ENCODE peak calls at places on chromosomes 11 and 22, in ten cellular contexts. T is heart right ventricle; I is H9; Y is upper lobe of right lung; R is HepG2; B is CD8-positive, alpha-beta T cell; E is RWPE1; Q is transverse colon; P is tibial nerve; U is cardiac muscle cell. V is an unnamed sample.

GRCh38 chr22:25754527-25755202 is 12.7 kb downstream of the MYO18B start:
- DNase-seq in T (peak), I (no peak), Y (no peak), R (no peak), B (no peak), E (no peak), Q (peak), P (no peak), U (peak), V (no peak)

GRCh38 chr11:74820763-74821162 is 72.1 kb downstream of the RNF169 start:
- DNase-seq in T (no peak), I (no peak), Y (no peak), R (peak), B (no peak), E (peak), Q (no peak), P (no peak), U (no peak), V (no peak)

GRCh38 chr11:406796-407650 is 7.8 kb downstream of the SIGIRR start:
- DNase-seq in T (peak), I (peak), Y (peak), R (no peak), B (peak), E (peak), Q (peak), P (peak), U (peak), V (no peak)

GRCh38 chr11:96015911-96016565 is 92.1 kb upstream of the MTMR2 start:
- DNase-seq in T (no peak), I (peak), Y (no peak), R (peak), B (peak), E (no peak), Q (no peak), P (no peak), U (no peak), V (peak)

GRCh38 chr11:86218125-86219081 is 26.1 kb upstream of the EED start:
- DNase-seq in T (peak), I (peak), Y (peak), R (peak), B (peak), E (peak), Q (peak), P (peak), U (peak), V (peak)

GRCh38 chr22:37232140-37232998 is 11.7 kb downstream of the RAC2 start:
- DNase-seq in T (no peak), I (no peak), Y (no peak), R (no peak), B (peak), E (no peak), Q (peak), P (no peak), U (no peak), V (no peak)

GRCh38 chr22:17774928-17775675 is 833 bp upstream of the BID start:
- DNase-seq in T (no peak), I (no peak), Y (no peak), R (no peak), B (peak), E (no peak), Q (no peak), P (no peak), U (no peak), V (no peak)

GRCh38 chr11:9774591-9775392 is 110.9 kb downstream of the SWAP70 start:
- DNase-seq in T (no peak), I (no peak), Y (no peak), R (no peak), B (no peak), E (no peak), Q (no peak), P (no peak), U (no peak), V (no peak)

GRCh38 chr11:129191649-129192048 is 476 bp downstream of the ARHGAP32 start:
- DNase-seq in T (no peak), I (no peak), Y (no peak), R (no peak), B (no peak), E (peak), Q (no peak), P (no peak), U (no peak), V (no peak)

GRCh38 chr11:2725367-2726300 is 25.8 kb upstream of the KCNQ1OT1 start:
- DNase-seq in T (peak), I (no peak), Y (no peak), R (peak), B (no peak), E (no peak), Q (no peak), P (peak), U (no peak), V (peak)

GRCh38 chr22:17493384-17493981 is 69.8 kb upstream of the SLC25A18 start:
- DNase-seq in T (no peak), I (no peak), Y (no peak), R (no peak), B (no peak), E (no peak), Q (no peak), P (no peak), U (no peak), V (no peak)

GRCh38 chr22:17471901-17472566 is 91.3 kb upstream of the SLC25A18 start:
- DNase-seq in T (no peak), I (no peak), Y (no peak), R (no peak), B (no peak), E (no peak), Q (no peak), P (no peak), U (peak), V (no peak)

GRCh38 chr11:65558002-65558784 is at the start of gene LTBP3:
- DNase-seq in T (peak), I (peak), Y (peak), R (peak), B (peak), E (peak), Q (peak), P (peak), U (peak), V (no peak)

GRCh38 chr11:108218455-108218854 is 4.0 kb downstream of the NPAT start:
- DNase-seq in T (no peak), I (no peak), Y (no peak), R (no peak), B (no peak), E (no peak), Q (no peak), P (no peak), U (no peak), V (no peak)

GRCh38 chr11:95985174-95985808 is 61.4 kb upstream of the MTMR2 start:
- DNase-seq in T (no peak), I (no peak), Y (no peak), R (no peak), B (no peak), E (no peak), Q (no peak), P (no peak), U (no peak), V (no peak)

GRCh38 chr11:23727821-23728220 is 769.0 kb upstream of the LUZP2 start:
- DNase-seq in T (no peak), I (no peak), Y (no peak), R (no peak), B (no peak), E (peak), Q (no peak), P (no peak), U (peak), V (no peak)

GRCh38 chr11:73147771-73148681 is 5.9 kb upstream of the FCHSD2 start:
- DNase-seq in T (peak), I (no peak), Y (no peak), R (no peak), B (no peak), E (no peak), Q (no peak), P (no peak), U (peak), V (no peak)

GRCh38 chr11:128346808-128347207 is 240.6 kb downstream of the ETS1 start:
- DNase-seq in T (no peak), I (no peak), Y (no peak), R (no peak), B (no peak), E (peak), Q (no peak), P (no peak), U (no peak), V (no peak)

DNA sequence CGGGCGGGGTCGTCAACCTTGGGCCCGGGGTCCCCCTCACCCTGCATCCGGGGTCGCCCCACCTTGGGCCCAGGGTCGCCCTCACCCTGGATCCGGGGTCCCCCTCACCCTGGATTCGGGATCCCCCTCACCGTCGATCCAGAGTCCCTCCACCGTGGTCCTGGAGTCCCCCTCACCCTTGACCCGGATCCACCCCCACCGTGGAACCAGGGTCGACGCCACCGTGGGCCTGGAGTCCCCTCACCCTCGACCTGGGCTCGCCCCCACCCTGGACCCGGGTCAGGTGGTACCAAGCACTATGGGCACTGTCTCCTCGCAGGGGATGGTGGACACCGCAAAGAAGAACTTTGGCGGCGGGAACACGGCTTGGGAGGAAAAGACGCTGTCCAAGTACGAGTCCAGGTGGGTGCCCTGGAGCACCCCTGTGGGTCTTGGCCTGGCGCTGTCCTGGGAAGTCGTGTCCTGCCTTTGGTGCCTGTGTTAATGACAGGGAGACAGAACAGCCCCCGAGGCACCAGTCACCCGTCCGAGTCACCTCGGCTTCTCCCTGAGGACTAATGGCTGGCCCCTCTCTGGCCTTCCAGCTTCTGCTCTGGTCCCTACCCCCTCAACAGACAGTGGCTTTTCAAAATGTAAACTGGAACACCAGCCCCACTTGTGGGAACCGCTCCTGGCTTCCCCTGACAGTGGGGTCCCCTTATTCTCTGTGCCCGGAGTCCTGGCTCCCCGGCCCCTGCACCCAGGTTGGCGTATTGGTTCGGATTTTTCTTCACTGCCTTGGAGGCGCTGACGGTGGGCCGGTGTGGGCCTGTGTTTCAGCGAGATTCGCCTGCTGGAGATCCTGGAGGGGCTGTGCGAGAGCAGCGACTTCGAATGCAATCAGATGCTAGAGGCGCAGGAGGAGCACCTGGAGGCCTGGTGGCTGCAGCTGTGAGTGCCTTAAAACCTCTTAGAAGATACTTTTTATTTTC is 762 bp downstream of the CRELD2 start:
- DNase-seq in T (no peak), I (no peak), Y (no peak), R (no peak), B (no peak), E (no peak), Q (no peak), P (no peak), U (no peak), V (no peak)
- H3K27ac ChIP-seq in T (peak), I (no peak), Y (peak), R (no peak), B (peak), E (peak), Q (peak), P (peak), U (peak), V (peak)

GRCh38 chr11:104256525-104256924 is 92.6 kb upstream of the PDGFD start:
- DNase-seq in T (no peak), I (no peak), Y (no peak), R (no peak), B (no peak), E (peak), Q (no peak), P (no peak), U (peak), V (no peak)

GRCh38 chr11:104259121-104259610 is 95.2 kb upstream of the PDGFD start:
- DNase-seq in T (no peak), I (no peak), Y (no peak), R (no peak), B (no peak), E (no peak), Q (no peak), P (no peak), U (no peak), V (no peak)

GRCh38 chr11:104254347-104254746 is 90.4 kb upstream of the PDGFD start:
- DNase-seq in T (peak), I (peak), Y (peak), R (peak), B (no peak), E (peak), Q (no peak), P (no peak), U (peak), V (peak)
- TF ChIP-seq CTCF in T (peak), I (peak), Y (peak), R (peak), B (no peak), E (peak), Q (peak), P (no peak), U (peak), V (peak)

GRCh38 chr11:121671276-121672168 is 218.8 kb upstream of the SORL1-AS1 start:
- DNase-seq in T (no peak), I (no peak), Y (no peak), R (no peak), B (no peak), E (no peak), Q (no peak), P (no peak), U (no peak), V (peak)
- H3K27ac ChIP-seq in T (no peak), I (no peak), Y (no peak), R (no peak), B (no peak), E (no peak), Q (peak), P (peak), U (peak), V (peak)

GRCh38 chr11:34356130-34356529 is 1.7 kb downstream of the ABTB2 start:
- DNase-seq in T (no peak), I (peak), Y (no peak), R (no peak), B (no peak), E (no peak), Q (no peak), P (no peak), U (no peak), V (peak)
- TF ChIP-seq CTCF in T (no peak), I (peak), Y (no peak), R (peak), B (no peak), E (no peak), Q (no peak), P (no peak), U (no peak), V (peak)

GRCh38 chr11:20055312-20055711 is 105.0 kb downstream of the DBX1 start:
- DNase-seq in T (no peak), I (no peak), Y (no peak), R (no peak), B (no peak), E (peak), Q (no peak), P (no peak), U (no peak), V (no peak)

GRCh38 chr11:20058749-20059458 is 101.4 kb downstream of the DBX1 start:
- DNase-seq in T (no peak), I (no peak), Y (no peak), R (no peak), B (no peak), E (no peak), Q (no peak), P (no peak), U (no peak), V (no peak)

GRCh38 chr11:20056109-20057054 is 103.9 kb downstream of the DBX1 start:
- DNase-seq in T (no peak), I (no peak), Y (no peak), R (no peak), B (no peak), E (peak), Q (peak), P (no peak), U (no peak), V (no peak)

GRCh38 chr11:20059587-20060021 is 100.7 kb downstream of the DBX1 start:
- DNase-seq in T (no peak), I (no peak), Y (no peak), R (no peak), B (no peak), E (no peak), Q (no peak), P (no peak), U (no peak), V (no peak)

GRCh38 chr11:20057055-20057943 is 103.0 kb downstream of the DBX1 start:
- DNase-seq in T (no peak), I (no peak), Y (no peak), R (no peak), B (no peak), E (peak), Q (no peak), P (no peak), U (no peak), V (no peak)
- H3K27ac ChIP-seq in T (no peak), I (no peak), Y (no peak), R (no peak), B (no peak), E (peak), Q (peak), P (no peak), U (peak), V (no peak)

GRCh38 chr11:36818410-36818809 is 220.4 kb upstream of the RAG2 start:
- DNase-seq in T (no peak), I (peak), Y (no peak), R (no peak), B (no peak), E (no peak), Q (peak), P (no peak), U (no peak), V (peak)
- TF ChIP-seq CTCF in T (no peak), I (peak), Y (peak), R (peak), B (no peak), E (no peak), Q (no peak), P (no peak), U (peak), V (peak)

GRCh38 chr22:46747646-46748045 is 9.6 kb upstream of the CERK start:
- DNase-seq in T (no peak), I (no peak), Y (no peak), R (no peak), B (no peak), E (no peak), Q (no peak), P (no peak), U (no peak), V (no peak)

GRCh38 chr22:46749682-46750529 is 11.9 kb upstream of the CERK start:
- DNase-seq in T (no peak), I (no peak), Y (peak), R (no peak), B (no peak), E (no peak), Q (no peak), P (no peak), U (no peak), V (no peak)

GRCh38 chr22:46748206-46748947 is 10.3 kb upstream of the CERK start:
- DNase-seq in T (no peak), I (no peak), Y (no peak), R (no peak), B (no peak), E (no peak), Q (no peak), P (no peak), U (no peak), V (no peak)

GRCh38 chr22:46750530-46750800 is 12.0 kb upstream of the TBC1D22A start:
- DNase-seq in T (no peak), I (no peak), Y (no peak), R (no peak), B (no peak), E (no peak), Q (no peak), P (no peak), U (no peak), V (no peak)

DNA sequence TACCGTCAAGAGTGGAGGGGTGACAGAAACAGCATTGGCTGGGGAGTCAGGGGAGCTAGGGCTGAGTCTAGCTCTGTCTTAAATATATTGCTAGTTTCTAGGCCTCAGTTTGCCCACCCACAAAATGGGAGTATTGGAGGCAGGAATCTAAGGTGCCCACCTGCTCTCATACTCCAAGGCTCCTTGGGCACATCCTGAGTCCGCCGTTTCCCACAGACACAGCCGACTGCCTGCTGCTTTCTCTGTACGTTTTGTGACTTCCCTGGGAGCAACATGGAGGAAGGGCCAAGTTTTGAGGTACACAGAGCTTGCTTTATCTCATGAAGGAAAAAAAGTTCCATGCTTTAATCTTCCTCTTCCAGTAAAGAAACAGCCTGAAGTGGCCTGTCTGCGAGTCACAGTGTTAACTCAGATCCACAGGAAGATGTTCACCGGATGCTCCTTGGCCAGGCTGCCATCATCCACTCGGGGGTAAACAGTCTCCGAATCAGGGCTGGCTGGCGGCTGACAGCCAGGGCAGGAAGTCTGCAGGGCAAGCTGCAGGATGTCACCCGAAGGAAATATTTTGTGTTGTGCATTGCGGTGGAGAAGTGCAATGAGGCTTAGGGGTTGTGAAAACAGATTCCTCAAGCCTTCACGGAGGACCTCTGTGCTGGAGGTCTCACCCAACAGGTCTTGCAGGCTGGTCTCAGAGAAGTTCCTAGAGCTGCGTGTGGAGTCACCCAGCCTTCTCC is 11.1 kb upstream of the CERK start:
- DNase-seq in T (no peak), I (no peak), Y (peak), R (no peak), B (peak), E (no peak), Q (no peak), P (no peak), U (no peak), V (no peak)
- H3K27ac ChIP-seq in T (peak), I (no peak), Y (peak), R (no peak), B (peak), E (no peak), Q (peak), P (no peak), U (no peak), V (no peak)

GRCh38 chr22:39309364-39309861 is 10.0 kb downstream of the RPL3 start:
- DNase-seq in T (no peak), I (peak), Y (no peak), R (no peak), B (no peak), E (peak), Q (no peak), P (no peak), U (no peak), V (no peak)
- TF ChIP-seq CTCF in T (no peak), I (peak), Y (no peak), R (peak), B (no peak), E (peak), Q (no peak), P (peak), U (peak), V (peak)

DNA sequence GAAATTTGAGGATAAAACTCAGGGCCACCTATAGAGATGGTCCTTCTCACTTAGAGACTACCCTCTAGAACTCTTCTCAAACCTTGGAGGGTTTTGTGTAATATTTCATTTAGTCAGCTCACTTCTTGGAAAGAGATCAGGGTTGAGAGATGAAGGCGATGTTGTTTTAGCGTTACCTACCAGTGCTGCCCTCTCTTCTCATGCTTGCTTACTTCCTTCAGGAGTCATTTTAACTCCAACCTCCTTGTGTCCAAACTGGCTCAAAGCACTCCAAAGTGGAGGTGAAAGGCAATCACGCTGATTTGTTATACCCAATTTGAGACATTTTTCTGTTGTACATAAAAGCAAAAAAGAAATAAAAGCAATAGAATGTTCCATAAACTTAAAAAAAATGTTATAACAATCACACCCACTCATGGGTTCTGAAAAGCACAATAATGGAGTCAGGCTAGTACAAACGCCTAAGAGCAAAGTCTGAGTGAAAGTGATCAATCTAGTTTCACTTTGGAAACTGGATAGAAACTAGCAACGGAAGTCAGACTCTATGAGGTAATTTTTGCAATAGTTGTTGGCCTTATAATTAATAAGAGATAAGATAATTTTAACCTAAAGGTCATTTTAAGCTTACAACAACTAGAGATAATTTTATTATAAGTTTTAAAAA is 117.1 kb downstream of the MRTFA start:
- DNase-seq in T (no peak), I (no peak), Y (no peak), R (peak), B (no peak), E (no peak), Q (no peak), P (no peak), U (no peak), V (no peak)
- H3K27ac ChIP-seq in T (peak), I (no peak), Y (no peak), R (peak), B (peak), E (no peak), Q (peak), P (peak), U (no peak), V (no peak)